ENCODE peak calls at places on chromosomes 2 and 18, in ten cellular contexts. I, V, C, Z, S, M, U, D, L and J are unnamed samples.

GRCh38 chr2:101710690-101711318 is 13.3 kb downstream of the MAP4K4 start:
- DNase-seq in I (peak), V (peak), C (no peak), Z (no peak), S (no peak), M (no peak), U (no peak), D (no peak), L (no peak), J (no peak)

GRCh38 chr2:187349328-187349944 is 98.6 kb downstream of the CALCRL start:
- DNase-seq in I (peak), V (no peak), C (no peak), Z (no peak), S (no peak), M (no peak), U (no peak), D (no peak), L (no peak), J (no peak)

GRCh38 chr18:32956591-32957310 is 183.9 kb upstream of the KLHL14 start:
- DNase-seq in I (peak), V (peak), C (no peak), Z (no peak), S (no peak), M (no peak), U (no peak), D (no peak), L (no peak), J (no peak)

GRCh38 chr2:33238111-33238510 is 238.3 kb upstream of the RASGRP3 start:
- DNase-seq in I (peak), V (peak), C (no peak), Z (no peak), S (no peak), M (no peak), U (no peak), D (no peak), L (no peak), J (no peak)

GRCh38 chr2:46848446-46848845 is 67.2 kb downstream of the MCFD2 start:
- DNase-seq in I (peak), V (no peak), C (no peak), Z (no peak), S (no peak), M (no peak), U (no peak), D (no peak), L (no peak), J (no peak)

GRCh38 chr2:240968731-240969624 is 29.4 kb upstream of the SNED1 start:
- DNase-seq in I (no peak), V (no peak), C (no peak), Z (no peak), S (no peak), M (peak), U (no peak), D (no peak), L (no peak), J (no peak)

GRCh38 chr18:8501044-8501443 is 108.2 kb upstream of the RAB12 start:
- DNase-seq in I (no peak), V (no peak), C (no peak), Z (no peak), S (no peak), M (no peak), U (no peak), D (no peak), L (no peak), J (no peak)

GRCh38 chr2:224691563-224691962 is 24.6 kb downstream of the CCDC195 start:
- DNase-seq in I (no peak), V (no peak), C (no peak), Z (no peak), S (no peak), M (no peak), U (no peak), D (no peak), L (no peak), J (no peak)

GRCh38 chr2:196914867-196915465 is 11.5 kb downstream of the PGAP1 start:
- DNase-seq in I (no peak), V (no peak), C (no peak), Z (no peak), S (no peak), M (no peak), U (no peak), D (no peak), L (no peak), J (no peak)

GRCh38 chr2:7044253-7045250 is 127.3 kb downstream of the RNF144A start:
- DNase-seq in I (peak), V (peak), C (peak), Z (peak), S (no peak), M (peak), U (peak), D (peak), L (peak), J (peak)

GRCh38 chr18:27704721-27705361 is 472.1 kb downstream of the CDH2 start:
- DNase-seq in I (no peak), V (no peak), C (no peak), Z (no peak), S (no peak), M (no peak), U (no peak), D (no peak), L (no peak), J (no peak)

GRCh38 chr18:9494778-9495302 is 19.5 kb downstream of the RALBP1 start:
- DNase-seq in I (no peak), V (peak), C (no peak), Z (no peak), S (no peak), M (no peak), U (no peak), D (no peak), L (no peak), J (no peak)

GRCh38 chr2:71879509-71880184 is 268.0 kb downstream of the CYP26B1 start:
- DNase-seq in I (no peak), V (no peak), C (no peak), Z (no peak), S (no peak), M (no peak), U (no peak), D (no peak), L (no peak), J (no peak)